ENCODE peak calls at places on chromosomes 4 and X, in five cellular contexts. One of them, this sample, is unnamed.

GRCh38 chr4:130646886-130647285 is 1550.9 kb downstream of the C4orf33 start:
- DNase-seq in amniotic epithelial cell: no peak
- DNase-seq in HEK293T: no peak
- DNase-seq in activated T-cell treated with anti-CD3 and anti-CD28 coated beads, Interleukin-2, amount 50 U/mL, for 72 hours: no peak
- DNase-seq in CD4-positive, alpha-beta T cell: no peak
- DNase-seq in this sample: no peak

GRCh38 chr4:123452585-123452984 is 56.0 kb downstream of the SPRY1 start:
- DNase-seq in HEK293T: no peak
- DNase-seq in amniotic epithelial cell: peak
- DNase-seq in CD4-positive, alpha-beta T cell: no peak
- DNase-seq in activated T-cell treated with anti-CD3 and anti-CD28 coated beads, Interleukin-2, amount 50 U/mL, for 72 hours: no peak
- DNase-seq in this sample: peak

GRCh38 chr4:89929425-89930272 is 35.0 kb downstream of the MMRN1 start:
- DNase-seq in amniotic epithelial cell: peak
- DNase-seq in activated T-cell treated with anti-CD3 and anti-CD28 coated beads, Interleukin-2, amount 50 U/mL, for 72 hours: no peak
- DNase-seq in HEK293T: no peak
- DNase-seq in CD4-positive, alpha-beta T cell: no peak
- DNase-seq in this sample: peak

GRCh38 chr4:8355864-8356565 is 84.5 kb downstream of the ACOX3 start:
- DNase-seq in HEK293T: no peak
- DNase-seq in amniotic epithelial cell: peak
- DNase-seq in CD4-positive, alpha-beta T cell: no peak
- DNase-seq in activated T-cell treated with anti-CD3 and anti-CD28 coated beads, Interleukin-2, amount 50 U/mL, for 72 hours: no peak
- DNase-seq in this sample: peak

GRCh38 chrX:30822068-30822671 is 66.9 kb downstream of the TAB3 start:
- DNase-seq in HEK293T: no peak
- DNase-seq in CD4-positive, alpha-beta T cell: no peak
- DNase-seq in amniotic epithelial cell: peak
- DNase-seq in activated T-cell treated with anti-CD3 and anti-CD28 coated beads, Interleukin-2, amount 50 U/mL, for 72 hours: no peak
- DNase-seq in this sample: no peak

GRCh38 chr4:122702939-122703338 is 29.6 kb upstream of the BBS12 start:
- DNase-seq in HEK293T: no peak
- DNase-seq in activated T-cell treated with anti-CD3 and anti-CD28 coated beads, Interleukin-2, amount 50 U/mL, for 72 hours: no peak
- DNase-seq in amniotic epithelial cell: no peak
- DNase-seq in CD4-positive, alpha-beta T cell: no peak
- DNase-seq in this sample: no peak

GRCh38 chrX:41616935-41617334 is 71.8 kb upstream of the GPR34 start:
- DNase-seq in activated T-cell treated with anti-CD3 and anti-CD28 coated beads, Interleukin-2, amount 50 U/mL, for 72 hours: no peak
- DNase-seq in CD4-positive, alpha-beta T cell: no peak
- DNase-seq in HEK293T: no peak
- DNase-seq in amniotic epithelial cell: peak
- DNase-seq in this sample: no peak

GRCh38 chr4:181959121-181959520 is 284.1 kb upstream of the TENM3 start:
- DNase-seq in activated T-cell treated with anti-CD3 and anti-CD28 coated beads, Interleukin-2, amount 50 U/mL, for 72 hours: no peak
- DNase-seq in CD4-positive, alpha-beta T cell: no peak
- DNase-seq in amniotic epithelial cell: peak
- DNase-seq in HEK293T: no peak
- DNase-seq in this sample: peak

GRCh38 chrX:63275127-63275526 is 76.0 kb downstream of the SPIN4 start:
- DNase-seq in HEK293T: peak
- DNase-seq in amniotic epithelial cell: no peak
- DNase-seq in activated T-cell treated with anti-CD3 and anti-CD28 coated beads, Interleukin-2, amount 50 U/mL, for 72 hours: peak
- DNase-seq in CD4-positive, alpha-beta T cell: no peak
- DNase-seq in this sample: peak

GRCh38 chrX:26376037-26376708 is 160.2 kb downstream of the MAGEB5 start:
- DNase-seq in activated T-cell treated with anti-CD3 and anti-CD28 coated beads, Interleukin-2, amount 50 U/mL, for 72 hours: no peak
- DNase-seq in amniotic epithelial cell: no peak
- DNase-seq in CD4-positive, alpha-beta T cell: no peak
- DNase-seq in HEK293T: no peak
- DNase-seq in this sample: no peak

GRCh38 chr4:96356591-96357360 is 516.9 kb downstream of the PDHA2 start:
- DNase-seq in CD4-positive, alpha-beta T cell: no peak
- DNase-seq in HEK293T: no peak
- DNase-seq in amniotic epithelial cell: peak
- DNase-seq in activated T-cell treated with anti-CD3 and anti-CD28 coated beads, Interleukin-2, amount 50 U/mL, for 72 hours: no peak
- DNase-seq in this sample: no peak

GRCh38 chr4:73415807-73416238 is 11.7 kb downstream of the ALB start:
- DNase-seq in HEK293T: no peak
- DNase-seq in activated T-cell treated with anti-CD3 and anti-CD28 coated beads, Interleukin-2, amount 50 U/mL, for 72 hours: no peak
- DNase-seq in amniotic epithelial cell: no peak
- DNase-seq in CD4-positive, alpha-beta T cell: no peak
- DNase-seq in this sample: no peak

GRCh38 chrX:154431321-154431720 is 2.8 kb downstream of the ATP6AP1 start:
- DNase-seq in amniotic epithelial cell: no peak
- DNase-seq in CD4-positive, alpha-beta T cell: no peak
- DNase-seq in HEK293T: no peak
- DNase-seq in activated T-cell treated with anti-CD3 and anti-CD28 coated beads, Interleukin-2, amount 50 U/mL, for 72 hours: no peak
- DNase-seq in this sample: no peak

GRCh38 chrX:72142094-72142843 is 10.6 kb upstream of the RTL5 start:
- DNase-seq in activated T-cell treated with anti-CD3 and anti-CD28 coated beads, Interleukin-2, amount 50 U/mL, for 72 hours: no peak
- DNase-seq in HEK293T: no peak
- DNase-seq in CD4-positive, alpha-beta T cell: no peak
- DNase-seq in amniotic epithelial cell: peak
- DNase-seq in this sample: no peak